ENCODE peak calls at places on chromosomes 16 and 17, in four cellular contexts. Z is K562, Y is IMR-90, I is body of pancreas. P is an unnamed sample.

GRCh38 chr16:54928421-54929089 is 2.1 kb upstream of the IRX5 start:
- DNase-seq in Z (peak), Y (no peak), I (peak), P (peak)

GRCh38 chr17:43645765-43646481 is 15.8 kb downstream of the MEOX1 start:
- DNase-seq in Z (no peak), Y (no peak), I (peak), P (no peak)

GRCh38 chr16:53865492-53865863 is 161.5 kb downstream of the FTO start:
- DNase-seq in Z (peak), Y (no peak), I (no peak), P (no peak)

GRCh38 chr16:66025751-66026150 is 340.7 kb upstream of the CDH5 start:
- DNase-seq in Z (no peak), Y (no peak), I (no peak), P (no peak)

GRCh38 chr17:6591599-6592158 is 35.3 kb upstream of the PITPNM3 start:
- DNase-seq in Z (no peak), Y (peak), I (no peak), P (no peak)

GRCh38 chr17:67818110-67819002 is 6.9 kb upstream of the BPTF start:
- DNase-seq in Z (no peak), Y (no peak), I (no peak), P (no peak)

GRCh38 chr16:87212026-87212425 is 105.2 kb downstream of the C16orf95 start:
- DNase-seq in Z (no peak), Y (peak), I (no peak), P (no peak)

GRCh38 chr17:9212376-9213310 is 191.3 kb downstream of the NTN1 start:
- DNase-seq in Z (no peak), Y (no peak), I (no peak), P (no peak)

GRCh38 chr17:72618018-72618509 is 474.4 kb downstream of the SLC39A11 start:
- DNase-seq in Z (no peak), Y (no peak), I (peak), P (peak)

GRCh38 chr17:69223809-69224208 is 4.8 kb downstream of the ABCA10 start:
- DNase-seq in Z (no peak), Y (peak), I (no peak), P (no peak)

DNA sequence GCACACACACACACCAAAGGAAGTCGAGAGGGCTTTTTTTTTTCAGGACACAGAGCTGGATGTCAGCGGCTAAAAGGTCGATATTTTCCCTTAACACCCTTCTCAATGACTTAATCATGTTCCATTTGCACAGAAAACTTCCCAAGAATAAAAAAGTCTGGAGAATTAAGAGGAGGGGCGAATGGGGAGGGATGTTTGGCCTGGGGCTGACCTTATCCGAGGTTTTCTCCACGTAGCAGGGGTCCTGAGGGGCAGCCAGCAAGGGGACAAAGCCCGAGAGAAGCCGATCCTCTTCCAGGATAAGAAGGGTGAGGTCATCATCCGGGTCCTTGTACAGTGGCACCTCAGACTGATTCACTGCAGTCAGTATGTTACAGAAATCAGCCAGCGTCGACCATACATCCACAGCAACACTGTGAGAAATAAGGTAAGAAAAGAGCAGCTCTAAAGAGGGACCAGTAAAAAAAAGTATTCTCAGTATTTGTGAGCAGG is 117.6 kb downstream of the HIC1 start:
- DNase-seq in Z (no peak), Y (peak), I (peak), P (no peak)
- TF ChIP-seq POLR2A in Z (no peak), Y (peak), I (no peak), P (no peak)

DNA sequence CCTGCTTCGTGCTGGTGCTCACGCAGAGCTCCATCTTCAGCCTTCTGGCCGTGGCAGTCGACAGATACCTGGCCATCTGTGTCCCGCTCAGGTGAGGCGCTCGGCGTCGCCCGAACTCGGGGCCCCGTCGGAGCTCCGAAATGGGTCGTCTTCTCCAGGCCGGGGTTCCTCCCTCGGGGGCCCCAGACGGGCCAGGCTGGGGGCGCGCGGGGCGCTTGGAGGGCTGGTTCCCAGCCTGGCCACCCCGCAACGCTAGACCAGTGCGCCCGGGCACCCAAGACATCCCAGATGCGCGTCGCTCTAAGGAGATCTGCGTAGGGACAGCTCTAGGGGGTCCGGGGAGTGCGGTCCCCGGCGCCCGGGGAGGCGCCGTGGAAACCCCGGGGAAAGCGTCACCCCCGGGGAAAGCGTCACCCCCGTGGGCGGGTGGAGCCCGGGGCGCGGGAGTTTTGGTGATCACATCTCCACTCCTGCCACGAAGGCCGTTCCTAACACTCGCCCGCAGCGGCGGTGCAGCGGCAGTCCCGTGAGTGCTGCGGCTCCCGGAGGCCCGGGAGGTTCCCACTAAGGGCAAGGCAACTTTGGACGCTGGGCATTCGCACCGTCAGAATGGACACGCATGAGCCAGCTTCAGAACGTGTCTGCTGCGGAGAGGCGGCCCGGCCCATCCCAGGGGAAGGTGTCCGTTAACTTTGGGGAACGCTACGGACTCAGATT is 721 bp downstream of the ADORA2B start:
- DNase-seq in Z (peak), Y (peak), I (peak), P (peak)
- TF ChIP-seq POLR2A in Z (no peak), Y (no peak), I (no peak), P (peak)

GRCh38 chr17:59155439-59156177 is at the start of gene PRR11:
- DNase-seq in Z (peak), Y (peak), I (peak), P (peak)

GRCh38 chr17:59154335-59154720 is 658 bp downstream of the SKA2 start:
- DNase-seq in Z (peak), Y (peak), I (peak), P (peak)

GRCh38 chr17:59152925-59153324 is 2.1 kb downstream of the SKA2 start:
- DNase-seq in Z (no peak), Y (no peak), I (no peak), P (no peak)

GRCh38 chr17:59151591-59151990 is 3.4 kb downstream of the SKA2 start:
- DNase-seq in Z (no peak), Y (no peak), I (no peak), P (no peak)

GRCh38 chr17:59154721-59155438 is at the start of gene SKA2:
- DNase-seq in Z (peak), Y (no peak), I (peak), P (peak)
- TF ChIP-seq POLR2A in Z (peak), Y (peak), I (peak), P (peak)

GRCh38 chr16:85554114-85554790 is 58.9 kb upstream of the GSE1 start:
- DNase-seq in Z (peak), Y (peak), I (peak), P (peak)
- TF ChIP-seq POLR2A in Z (peak), Y (no peak), I (peak), P (peak)

P was measured in erythroblast.